ENCODE peak calls at places on chromosomes 13 and 19, in nine cellular contexts. M is choroid plexus epithelial cell; R is stimulated activated CD4-positive, alpha-beta T cell treated with anti-CD3 and anti-CD28 coated beads, TNF-alpha, amount 100 ng/mL, for 4 hours; V is stimulated activated CD8-positive, alpha-beta memory T cell treated with anti-CD3 and anti-CD28 coated beads, Interleukin-7, amount 100 ng/mL, for 4 hours; F is heart right ventricle; O is tibial nerve; A is neuronal stem cell; B is COLO829; I is cardiac fibroblast. Z is an unnamed sample.

GRCh38 chr19:57263244-57263643 is 17.0 kb upstream of the ZNF460 start:
- DNase-seq in M (no peak), R (no peak), V (no peak), F (no peak), O (no peak), A (no peak), B (no peak), I (no peak), Z (no peak)

GRCh38 chr13:35672611-35673010 is 196.1 kb upstream of the MAB21L1 start:
- DNase-seq in M (no peak), R (no peak), V (no peak), F (no peak), O (no peak), A (no peak), B (no peak), I (no peak), Z (no peak)

GRCh38 chr19:46725036-46725820 is 8.3 kb upstream of the PRKD2 start:
- DNase-seq in M (peak; percentile 46), R (no peak), V (no peak), F (no peak), O (no peak), A (no peak), B (no peak), I (no peak), Z (no peak)

GRCh38 chr13:93875527-93875926 is 604.0 kb downstream of the DCT start:
- DNase-seq in M (peak; percentile 65), R (no peak), V (no peak), F (no peak), O (no peak), A (no peak), B (peak; percentile 12), I (peak; percentile 43), Z (no peak)

GRCh38 chr13:110182461-110182860 is 124.5 kb downstream of the COL4A1 start:
- DNase-seq in M (no peak), R (no peak), V (no peak), F (no peak), O (no peak), A (no peak), B (no peak), I (no peak), Z (no peak)

GRCh38 chr19:46155237-46155636 is 7.2 kb downstream of the IGFL2 start:
- DNase-seq in M (no peak), R (no peak), V (no peak), F (no peak), O (no peak), A (no peak), B (no peak), I (no peak), Z (no peak)

GRCh38 chr19:49502866-49503581 is 6.8 kb downstream of the RPS11 start:
- DNase-seq in M (peak; percentile 88), R (no peak), V (no peak), F (no peak), O (peak; percentile 48), A (no peak), B (peak; percentile 66), I (peak; percentile 84), Z (no peak)

GRCh38 chr19:49534632-49535385 is 7.0 kb downstream of the RCN3 start:
- DNase-seq in M (no peak), R (no peak), V (no peak), F (no peak), O (no peak), A (no peak), B (no peak), I (no peak), Z (no peak)

GRCh38 chr19:36256064-36256463 is 41.2 kb downstream of the ZNF146 start:
- DNase-seq in M (no peak), R (no peak), V (no peak), F (no peak), O (no peak), A (no peak), B (no peak), I (no peak), Z (no peak)

GRCh38 chr19:46886546-46887239 is 25.9 kb downstream of the ARHGAP35 start:
- DNase-seq in M (no peak), R (no peak), V (no peak), F (no peak), O (no peak), A (no peak), B (no peak), I (no peak), Z (no peak)

GRCh38 chr19:31543456-31543855 is 194.2 kb upstream of the TSHZ3 start:
- DNase-seq in M (no peak), R (no peak), V (no peak), F (no peak), O (no peak), A (no peak), B (no peak), I (no peak), Z (no peak)

GRCh38 chr19:42079886-42080763 is 4.2 kb downstream of the ZNF574 start:
- DNase-seq in M (no peak), R (no peak), V (no peak), F (no peak), O (no peak), A (no peak), B (no peak), I (no peak), Z (no peak)

GRCh38 chr19:1400281-1401137 is 833 bp downstream of the GAMT start:
- DNase-seq in M (no peak), R (no peak), V (no peak), F (peak; percentile 73), O (no peak), A (no peak), B (no peak), I (peak; percentile 33), Z (no peak)

GRCh38 chr19:41409288-41409687 is 11.7 kb downstream of the BCKDHA start:
- DNase-seq in M (peak; percentile 72), R (no peak), V (no peak), F (no peak), O (no peak), A (no peak), B (no peak), I (peak; percentile 56), Z (no peak)

GRCh38 chr13:99299545-99300341 is 7.5 kb downstream of the GPR183 start:
- DNase-seq in M (no peak), R (no peak), V (no peak), F (no peak), O (no peak), A (no peak), B (no peak), I (no peak), Z (no peak)

GRCh38 chr13:46160065-46160464 is 21.9 kb downstream of the LCP1 start:
- DNase-seq in M (no peak), R (no peak), V (no peak), F (no peak), O (no peak), A (no peak), B (no peak), I (no peak), Z (no peak)

GRCh38 chr19:1276620-1277007 is 1.3 kb downstream of the FAM174C start:
- DNase-seq in M (no peak), R (no peak), V (no peak), F (no peak), O (no peak), A (no peak), B (no peak), I (no peak), Z (no peak)

GRCh38 chr13:44710576-44710975 is 134.4 kb upstream of the TSC22D1 start:
- DNase-seq in M (peak; percentile 94), R (no peak), V (no peak), F (no peak), O (no peak), A (no peak), B (peak; percentile 60), I (peak; percentile 94), Z (no peak)

GRCh38 chr13:105591308-105591707 is 944.2 kb downstream of the EFNB2 start:
- DNase-seq in M (no peak), R (no peak), V (no peak), F (no peak), O (no peak), A (no peak), B (no peak), I (no peak), Z (no peak)

GRCh38 chr13:29319451-29319850 is 276.0 kb downstream of the SLC7A1 start:
- DNase-seq in M (no peak), R (no peak), V (no peak), F (no peak), O (no peak), A (peak; percentile 35), B (no peak), I (no peak), Z (no peak)

GRCh38 chr13:46071590-46072249 is 19.2 kb upstream of the ZC3H13 start:
- DNase-seq in M (no peak), R (no peak), V (no peak), F (no peak), O (no peak), A (no peak), B (no peak), I (no peak), Z (no peak)

GRCh38 chr13:51067376-51068125 is 43.5 kb downstream of the C13orf42 start:
- DNase-seq in M (no peak), R (no peak), V (no peak), F (no peak), O (no peak), A (no peak), B (no peak), I (peak; percentile 3), Z (no peak)

GRCh38 chr13:47932953-47933687 is 68.0 kb downstream of the SUCLA2 start:
- DNase-seq in M (no peak), R (no peak), V (no peak), F (no peak), O (no peak), A (peak; percentile 9), B (no peak), I (no peak), Z (no peak)

GRCh38 chr13:31199849-31200635 is at the start of gene B3GLCT:
- DNase-seq in M (peak; percentile 77), R (peak; percentile 71), V (peak; percentile 36), F (peak; percentile 85), O (peak; percentile 54), A (peak; percentile 86), B (peak; percentile 70), I (peak; percentile 77), Z (peak; percentile 91)

GRCh38 chr19:50551713-50552187 is 16.5 kb downstream of the LRRC4B start:
- DNase-seq in M (no peak), R (no peak), V (no peak), F (no peak), O (no peak), A (peak; percentile 75), B (no peak), I (no peak), Z (no peak)

GRCh38 chr19:41748012-41748411 is 7.3 kb upstream of the CEACAM6 start:
- DNase-seq in M (no peak), R (no peak), V (no peak), F (no peak), O (no peak), A (no peak), B (no peak), I (no peak), Z (no peak)

GRCh38 chr19:28883241-28883693 is 329.7 kb downstream of the UQCRFS1 start:
- DNase-seq in M (peak; percentile 40), R (no peak), V (no peak), F (peak; percentile 23), O (peak; percentile 37), A (no peak), B (no peak), I (peak; percentile 24), Z (no peak)

Z was measured in stimulated activated effector memory CD8-positive, alpha-beta T cell treated with anti-CD3 and anti-CD28 coated beads, Interleukin-12 subunit alpha, Interleukin-12 subunit beta, amount 100 ng/mL, for 72 hours.